ENCODE peak calls at places on chromosomes 16 and 17, in five cellular contexts. K is IMR-90; J is effector memory CD8-positive, alpha-beta T cell; M is neuronal stem cell; R is NCI-H1436 treated with DMSO at 0.1 percent for 48 hours. Z is an unnamed sample.
A peak's percentile ranks its signal among the peaks of the same experiment; 100 is the strongest.

GRCh38 chr17:65228734-65229390 is 91.7 kb downstream of the RGS9 start:
- DNase-seq in J (peak; percentile 29), M (no peak), R (peak; percentile 58), K (peak; percentile 22), Z (peak; percentile 45)

GRCh38 chr17:66431910-66432309 is 129.5 kb downstream of the PRKCA start:
- DNase-seq in R (no peak), J (no peak), M (no peak), K (peak; percentile 92), Z (no peak)

GRCh38 chr17:68733241-68734176 is 132.3 kb upstream of the FAM20A start:
- DNase-seq in K (peak; percentile 72), R (no peak), M (peak; percentile 2), J (no peak), Z (no peak)

GRCh38 chr17:77209330-77209748 is 68.6 kb downstream of the SEC14L1 start:
- DNase-seq in J (no peak), M (no peak), K (no peak), R (no peak), Z (no peak)

GRCh38 chr17:41490620-41491019 is 910 bp upstream of the KRT36 start:
- DNase-seq in R (no peak), J (no peak), K (no peak), M (no peak), Z (no peak)

GRCh38 chr16:6643083-6643686 is 689.5 kb upstream of the RBFOX1 start:
- DNase-seq in K (peak; percentile 48), J (no peak), M (peak; percentile 70), R (no peak), Z (peak; percentile 3)

GRCh38 chr16:82651921-82652601 is 25.3 kb downstream of the CDH13 start:
- DNase-seq in K (no peak), J (peak; percentile 15), R (no peak), M (no peak), Z (peak; percentile 36)

GRCh38 chr16:12898556-12898955 is 2.8 kb upstream of the SHISA9 start:
- DNase-seq in R (no peak), J (no peak), M (no peak), K (no peak), Z (no peak)

GRCh38 chr17:17959520-17960361 is 12.5 kb downstream of the TOM1L2 start:
- DNase-seq in J (no peak), M (no peak), K (peak; percentile 69), R (no peak), Z (peak; percentile 21)

GRCh38 chr16:9943121-9943520 is 239.1 kb downstream of the GRIN2A start:
- DNase-seq in M (no peak), J (no peak), R (no peak), K (no peak), Z (no peak)

GRCh38 chr17:8072727-8073461 is 14.6 kb downstream of the ALOX12B start:
- DNase-seq in K (no peak), M (no peak), J (no peak), R (no peak), Z (peak; percentile 28)

GRCh38 chr16:16982614-16983013 is 488.1 kb downstream of the XYLT1 start:
- DNase-seq in M (no peak), K (no peak), R (peak; percentile 52), J (no peak), Z (no peak)

GRCh38 chr16:19410435-19411153 is 7.1 kb upstream of the TMC5 start:
- DNase-seq in R (no peak), J (no peak), K (no peak), M (peak; percentile 43), Z (no peak)

GRCh38 chr17:73589096-73589980 is 54.9 kb downstream of the SDK2 start:
- DNase-seq in J (no peak), R (peak; percentile 92), K (no peak), M (no peak), Z (no peak)